ENCODE peak calls at places on chromosomes 13 and 19, in nine cellular contexts. One of them, this sample, is unnamed.

GRCh38 chr13:114146629-114147028 is 14.2 kb upstream of the RASA3 start:
- DNase-seq in testis: no peak
- DNase-seq in tibial nerve: no peak
- DNase-seq in heart right ventricle: no peak
- DNase-seq in left colon: no peak
- DNase-seq in naive thymus-derived CD8-positive, alpha-beta T cell: no peak
- DNase-seq in activated naive CD4-positive, alpha-beta T cell: no peak
- DNase-seq in fibroblast of the aortic adventitia: no peak
- DNase-seq in stimulated activated CD4-positive, alpha-beta T cell treated with anti-CD3 and anti-CD28 coated beads, Interleukin-1b, Interleukin-23, amount 100 ng/mL, for 24 hours: no peak
- DNase-seq in this sample: no peak

GRCh38 chr19:12769689-12770088 is 5.7 kb downstream of the HOOK2 start:
- DNase-seq in naive thymus-derived CD8-positive, alpha-beta T cell: peak; percentile 20
- DNase-seq in activated naive CD4-positive, alpha-beta T cell: peak; percentile 14
- DNase-seq in heart right ventricle: no peak
- DNase-seq in left colon: peak; percentile 58
- DNase-seq in testis: peak; percentile 35
- DNase-seq in tibial nerve: no peak
- DNase-seq in fibroblast of the aortic adventitia: no peak
- DNase-seq in stimulated activated CD4-positive, alpha-beta T cell treated with anti-CD3 and anti-CD28 coated beads, Interleukin-1b, Interleukin-23, amount 100 ng/mL, for 24 hours: no peak
- DNase-seq in this sample: no peak

GRCh38 chr19:1066748-1067340 is at the start of gene ARHGAP45:
- DNase-seq in fibroblast of the aortic adventitia: no peak
- DNase-seq in tibial nerve: no peak
- DNase-seq in activated naive CD4-positive, alpha-beta T cell: peak; percentile 78
- DNase-seq in testis: no peak
- DNase-seq in stimulated activated CD4-positive, alpha-beta T cell treated with anti-CD3 and anti-CD28 coated beads, Interleukin-1b, Interleukin-23, amount 100 ng/mL, for 24 hours: no peak
- DNase-seq in left colon: peak; percentile 50
- DNase-seq in heart right ventricle: no peak
- DNase-seq in naive thymus-derived CD8-positive, alpha-beta T cell: peak; percentile 90
- DNase-seq in this sample: no peak

GRCh38 chr13:101858869-101859268 is 406.4 kb downstream of the ITGBL1 start:
- DNase-seq in testis: no peak
- DNase-seq in naive thymus-derived CD8-positive, alpha-beta T cell: no peak
- DNase-seq in fibroblast of the aortic adventitia: no peak
- DNase-seq in stimulated activated CD4-positive, alpha-beta T cell treated with anti-CD3 and anti-CD28 coated beads, Interleukin-1b, Interleukin-23, amount 100 ng/mL, for 24 hours: no peak
- DNase-seq in activated naive CD4-positive, alpha-beta T cell: no peak
- DNase-seq in left colon: no peak
- DNase-seq in tibial nerve: no peak
- DNase-seq in heart right ventricle: no peak
- DNase-seq in this sample: no peak

GRCh38 chr19:46656541-46656940 is 4.4 kb downstream of the DACT3 start:
- DNase-seq in left colon: no peak
- DNase-seq in testis: no peak
- DNase-seq in tibial nerve: no peak
- DNase-seq in activated naive CD4-positive, alpha-beta T cell: no peak
- DNase-seq in stimulated activated CD4-positive, alpha-beta T cell treated with anti-CD3 and anti-CD28 coated beads, Interleukin-1b, Interleukin-23, amount 100 ng/mL, for 24 hours: no peak
- DNase-seq in naive thymus-derived CD8-positive, alpha-beta T cell: no peak
- DNase-seq in heart right ventricle: no peak
- DNase-seq in fibroblast of the aortic adventitia: no peak
- DNase-seq in this sample: no peak

GRCh38 chr19:42349378-42350107 is 24.1 kb downstream of the MEGF8 start:
- DNase-seq in left colon: no peak
- DNase-seq in activated naive CD4-positive, alpha-beta T cell: no peak
- DNase-seq in tibial nerve: no peak
- DNase-seq in fibroblast of the aortic adventitia: no peak
- DNase-seq in stimulated activated CD4-positive, alpha-beta T cell treated with anti-CD3 and anti-CD28 coated beads, Interleukin-1b, Interleukin-23, amount 100 ng/mL, for 24 hours: no peak
- DNase-seq in naive thymus-derived CD8-positive, alpha-beta T cell: no peak
- DNase-seq in heart right ventricle: no peak
- DNase-seq in testis: no peak
- DNase-seq in this sample: no peak

GRCh38 chr13:75196112-75196855 is 285.7 kb downstream of the TBC1D4 start:
- DNase-seq in fibroblast of the aortic adventitia: no peak
- DNase-seq in left colon: no peak
- DNase-seq in stimulated activated CD4-positive, alpha-beta T cell treated with anti-CD3 and anti-CD28 coated beads, Interleukin-1b, Interleukin-23, amount 100 ng/mL, for 24 hours: no peak
- DNase-seq in activated naive CD4-positive, alpha-beta T cell: no peak
- DNase-seq in testis: no peak
- DNase-seq in tibial nerve: no peak
- DNase-seq in naive thymus-derived CD8-positive, alpha-beta T cell: no peak
- DNase-seq in heart right ventricle: no peak
- DNase-seq in this sample: no peak

GRCh38 chr13:82438320-82438719 is 1444.0 kb downstream of the SLITRK1 start:
- DNase-seq in stimulated activated CD4-positive, alpha-beta T cell treated with anti-CD3 and anti-CD28 coated beads, Interleukin-1b, Interleukin-23, amount 100 ng/mL, for 24 hours: no peak
- DNase-seq in naive thymus-derived CD8-positive, alpha-beta T cell: no peak
- DNase-seq in testis: no peak
- DNase-seq in fibroblast of the aortic adventitia: no peak
- DNase-seq in heart right ventricle: no peak
- DNase-seq in tibial nerve: no peak
- DNase-seq in activated naive CD4-positive, alpha-beta T cell: no peak
- DNase-seq in left colon: no peak
- DNase-seq in this sample: no peak